ENCODE peak calls at places on chromosomes 6 and 20, in ten cellular contexts. V is right cardiac atrium, C is esophagus squamous epithelium, S is caudate nucleus, P is colonic mucosa, B is tibial nerve, N is pancreas, L is heart left ventricle, M is MM.1S, X is AG04450. E is an unnamed sample.
A peak's percentile ranks its signal among the peaks of the same experiment; 100 is the strongest.

GRCh38 chr20:3275966-3276365 is 37.0 kb upstream of the SLC4A11 start:
- DNase-seq in B (no peak), L (no peak), N (no peak), S (no peak), V (no peak), C (no peak), P (no peak), X (no peak), M (no peak), E (no peak)

GRCh38 chr6:22421187-22421586 is 124.4 kb upstream of the PRL start:
- DNase-seq in C (no peak), X (no peak), V (no peak), B (no peak), S (no peak), L (no peak), M (no peak), P (no peak), N (no peak), E (no peak)

GRCh38 chr20:57759724-57760123 is 49.9 kb upstream of the PMEPA1 start:
- DNase-seq in X (no peak), L (no peak), V (no peak), P (no peak), N (no peak), C (no peak), B (no peak), S (no peak), M (no peak), E (no peak)

GRCh38 chr6:36389353-36389752 is 1.9 kb upstream of the ETV7 start:
- DNase-seq in P (no peak), N (no peak), X (no peak), C (no peak), M (no peak), L (no peak), S (no peak), V (no peak), B (no peak), E (no peak)

GRCh38 chr6:24026050-24026449 is 100.0 kb upstream of the NRSN1 start:
- DNase-seq in S (no peak), V (no peak), N (no peak), C (no peak), P (no peak), M (no peak), B (no peak), L (no peak), X (no peak), E (no peak)

GRCh38 chr6:120966321-120966720 is 368.0 kb downstream of the TBC1D32 start:
- DNase-seq in X (no peak), S (no peak), V (no peak), P (no peak), B (no peak), M (no peak), N (no peak), C (no peak), L (no peak), E (no peak)

GRCh38 chr20:44306927-44307326 is 4.1 kb downstream of the FITM2 start:
- DNase-seq in N (no peak), C (no peak), X (no peak), S (no peak), B (no peak), L (no peak), M (no peak), V (no peak), P (no peak), E (no peak)

GRCh38 chr6:125144822-125145221 is 8.8 kb upstream of the TPD52L1 start:
- DNase-seq in M (no peak), X (no peak), B (no peak), V (no peak), N (no peak), C (no peak), L (no peak), S (no peak), P (no peak), E (no peak)

GRCh38 chr20:41249371-41249770 is 68.2 kb downstream of the ZHX3 start:
- DNase-seq in P (peak; percentile 39), N (no peak), V (peak; percentile 87), X (peak; percentile 38), C (no peak), S (no peak), B (peak; percentile 67), L (peak; percentile 72), M (no peak), E (peak; percentile 40)

GRCh38 chr20:6632187-6632586 is 135.3 kb upstream of the BMP2 start:
- DNase-seq in X (no peak), C (no peak), N (no peak), V (no peak), B (peak; percentile 26), M (peak; percentile 71), P (no peak), S (no peak), L (no peak), E (no peak)

DNA sequence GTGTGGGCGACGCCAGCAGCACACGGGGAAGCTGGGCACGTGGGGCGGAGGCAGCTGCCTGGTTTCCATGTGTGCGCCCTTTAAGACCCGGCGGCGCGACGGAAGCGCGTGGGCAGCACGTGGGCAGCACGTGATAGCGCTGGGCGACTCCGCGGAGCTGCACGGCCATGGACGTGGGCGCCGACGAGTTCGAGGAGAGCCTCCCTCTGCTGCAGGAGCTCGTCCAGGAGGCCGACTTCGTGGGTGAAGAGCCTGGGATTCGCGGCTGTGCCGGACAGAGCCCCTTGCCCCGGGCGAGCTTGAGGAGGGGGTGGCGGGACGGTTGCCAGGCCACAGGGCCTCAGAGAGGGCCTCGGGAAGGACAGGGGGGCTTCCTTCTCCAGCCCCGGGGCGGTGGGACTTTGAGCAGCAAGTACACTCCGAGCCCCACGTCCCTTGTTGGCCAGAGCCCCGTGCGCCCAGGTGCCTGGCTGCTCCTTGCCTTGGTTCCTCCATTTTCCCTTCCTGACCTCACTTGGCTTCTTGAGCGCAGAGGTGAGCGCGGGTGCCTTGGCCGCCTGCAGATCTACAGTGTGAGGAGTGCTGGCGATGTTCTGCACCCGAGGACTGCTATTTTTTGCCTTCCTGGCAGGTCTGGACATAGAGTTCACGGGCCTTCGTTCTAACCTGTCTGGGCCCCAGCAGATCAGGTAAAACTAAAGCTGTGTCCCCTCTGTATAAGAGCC is at the start of gene PNLDC1:
- DNase-seq in C (no peak), P (no peak), N (no peak), X (no peak), B (no peak), M (no peak), L (no peak), V (no peak), S (no peak), E (no peak)
- H3K27ac ChIP-seq in C (no peak within 1 kb of the TSS), P (no peak within 1 kb of the TSS), N (no peak within 1 kb of the TSS), X (no peak within 1 kb of the TSS), B (no peak within 1 kb of the TSS), M (no peak within 1 kb of the TSS), L (no peak within 1 kb of the TSS), V (no peak within 1 kb of the TSS), S (peak within 1 kb of the TSS; percentile 40), E (no peak within 1 kb of the TSS)

GRCh38 chr20:50189681-50190250 is 864 bp upstream of the CEBPB start:
- DNase-seq in M (peak; percentile 55), P (peak; percentile 91), V (peak; percentile 86), X (no peak), B (no peak), N (peak; percentile 70), C (no peak), L (peak; percentile 81), S (no peak), E (no peak)
- H3K27ac ChIP-seq in M (no peak overlapping the region), P (no peak overlapping the region), V (peak overlapping the region; percentile 25), X (peak overlapping the region; percentile 39), B (peak overlapping the region; percentile 97), N (peak overlapping the region; percentile 95), C (peak overlapping the region; percentile 92), L (peak overlapping the region; percentile 100), S (no peak overlapping the region), E (no peak overlapping the region)

DNA sequence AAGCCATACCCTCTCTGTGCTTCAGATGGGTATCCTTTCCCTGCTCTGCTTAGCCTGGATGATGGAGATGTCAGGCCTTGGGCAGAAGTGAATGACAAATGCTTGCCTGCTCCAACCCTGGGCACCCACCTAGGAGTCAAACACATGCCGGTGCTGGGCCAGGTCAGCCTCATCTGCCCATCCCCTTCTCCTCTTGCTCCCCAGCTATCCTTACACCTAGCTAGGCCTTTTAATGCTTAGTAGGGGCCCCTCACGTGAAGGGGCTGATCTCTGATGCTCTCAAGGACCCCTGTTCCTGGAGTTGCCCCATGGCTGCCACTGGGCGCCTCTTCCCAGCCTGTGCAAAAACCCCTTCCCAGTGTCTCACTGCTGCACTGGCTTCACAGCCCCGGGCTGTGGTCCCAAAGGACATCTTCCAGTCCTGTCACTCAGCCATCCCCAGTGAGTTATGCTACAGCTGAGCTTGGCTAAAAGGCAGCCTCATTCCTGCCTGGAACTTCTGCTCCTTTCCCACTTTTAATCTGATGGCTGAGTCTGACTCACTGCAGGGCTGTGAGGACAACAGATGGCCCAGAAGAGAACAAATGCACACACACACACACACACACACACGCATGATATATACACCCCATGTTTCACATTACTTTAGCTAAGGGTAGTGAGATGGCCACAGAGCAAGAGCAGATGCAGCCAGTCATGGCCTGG is 12.8 kb upstream of the SDCBP2 start:
- DNase-seq in C (no peak), N (no peak), S (no peak), P (peak; percentile 7), B (no peak), X (no peak), V (no peak), M (no peak), L (no peak), E (no peak)
- H3K27ac ChIP-seq in C (no peak overlapping the region), N (no peak overlapping the region), S (no peak overlapping the region), P (no peak overlapping the region), B (no peak overlapping the region), X (peak overlapping the region; percentile 40), V (no peak overlapping the region), M (no peak overlapping the region), L (no peak overlapping the region), E (no peak overlapping the region)

GRCh38 chr6:7656355-7656754 is 66.4 kb downstream of the SNRNP48 start:
- DNase-seq in P (no peak), S (no peak), B (no peak), V (no peak), X (no peak), M (no peak), C (no peak), N (no peak), L (no peak), E (no peak)

GRCh38 chr6:7647504-7647903 is 57.5 kb downstream of the SNRNP48 start:
- DNase-seq in P (no peak), X (no peak), C (no peak), V (no peak), L (no peak), S (no peak), B (no peak), M (peak; percentile 79), N (no peak), E (no peak)

GRCh38 chr6:7649037-7649810 is 59.2 kb downstream of the SNRNP48 start:
- DNase-seq in S (no peak), M (no peak), C (no peak), V (no peak), B (no peak), N (no peak), P (no peak), X (no peak), L (no peak), E (no peak)

GRCh38 chr6:7650876-7651275 is 60.9 kb downstream of the SNRNP48 start:
- DNase-seq in N (no peak), L (no peak), P (no peak), V (no peak), X (no peak), M (no peak), S (no peak), C (no peak), B (no peak), E (no peak)

DNA sequence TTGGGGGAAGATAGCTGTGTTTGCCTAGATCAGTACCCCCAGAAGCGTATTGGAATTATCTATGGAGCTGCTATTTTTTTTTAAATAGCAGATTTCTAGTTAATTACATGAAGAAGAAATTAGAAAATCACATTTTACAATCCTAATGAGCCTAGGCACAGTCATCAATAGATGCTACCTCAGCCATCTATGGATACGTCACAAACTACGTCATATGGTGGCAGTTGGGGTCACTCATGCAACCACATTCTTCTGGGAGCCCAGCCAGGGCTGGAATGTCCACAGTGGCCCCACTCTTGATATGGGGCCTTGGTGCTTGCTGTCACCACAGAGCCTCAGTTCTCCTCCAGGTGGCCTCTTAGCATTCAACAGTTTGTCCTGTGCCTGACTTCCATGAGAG is 63.0 kb downstream of the SNRNP48 start:
- DNase-seq in C (no peak), L (no peak), X (no peak), P (no peak), B (no peak), V (no peak), S (no peak), M (no peak), N (no peak), E (no peak)
- H3K27ac ChIP-seq in C (no peak overlapping the region), L (no peak overlapping the region), X (no peak overlapping the region), P (no peak overlapping the region), B (no peak overlapping the region), V (no peak overlapping the region), S (no peak overlapping the region), M (no peak overlapping the region), N (no peak overlapping the region), E (no peak overlapping the region)

E was measured in substantia nigra.